ENCODE peak calls at places on chromosomes 6 and 20, in five cellular contexts. Y is CD8-positive, alpha-beta memory T cell; M is hepatocyte; L is CD8-positive, alpha-beta T cell; P is left lung. G is an unnamed sample.

GRCh38 chr6:46734867-46735719 is at the start of gene PLA2G7:
- DNase-seq in Y (no peak), M (peak; percentile 32), L (no peak), P (peak; percentile 81), G (no peak)

GRCh38 chr6:138307352-138307751 is 70.4 kb upstream of the SMIM28 start:
- DNase-seq in Y (no peak), M (no peak), L (no peak), P (no peak), G (no peak)

GRCh38 chr6:4021133-4021861 is 57.6 kb downstream of the FAM217A start:
- DNase-seq in Y (peak; percentile 82), M (peak; percentile 97), L (peak; percentile 83), P (peak; percentile 99), G (peak; percentile 98)

GRCh38 chr20:62393266-62393665 is 6.4 kb downstream of the RPS21 start:
- DNase-seq in Y (no peak), M (no peak), L (no peak), P (no peak), G (no peak)

GRCh38 chr6:14596410-14596809 is 478.8 kb downstream of the CD83 start:
- DNase-seq in Y (no peak), M (peak; percentile 8), L (no peak), P (no peak), G (peak; percentile 5)

GRCh38 chr6:82612475-82612874 is 248.9 kb downstream of the TPBG start:
- DNase-seq in Y (no peak), M (no peak), L (no peak), P (no peak), G (no peak)

GRCh38 chr6:24899647-24900325 is 36.0 kb downstream of the RIPOR2 start:
- DNase-seq in Y (no peak), M (no peak), L (no peak), P (no peak), G (no peak)

GRCh38 chr20:11047559-11047958 is 373.8 kb upstream of the JAG1 start:
- DNase-seq in Y (no peak), M (no peak), L (no peak), P (no peak), G (peak; percentile 89)

GRCh38 chr20:38229376-38230252 is 30.9 kb downstream of the KIAA1755 start:
- DNase-seq in Y (no peak), M (no peak), L (no peak), P (no peak), G (no peak)

GRCh38 chr6:79077680-79078056 is 386 bp downstream of the PHIP start:
- DNase-seq in Y (peak; percentile 48), M (peak; percentile 74), L (no peak), P (peak; percentile 89), G (no peak)

GRCh38 chr20:1800777-1801176 is 94.4 kb upstream of the SIRPA start:
- DNase-seq in Y (no peak), M (no peak), L (no peak), P (no peak), G (no peak)

GRCh38 chr6:55818482-55818881 is 56.9 kb downstream of the BMP5 start:
- DNase-seq in Y (no peak), M (no peak), L (no peak), P (no peak), G (no peak)

GRCh38 chr20:844473-845225 is 11.1 kb downstream of the FAM110A start:
- DNase-seq in Y (peak; percentile 92), M (peak; percentile 96), L (peak; percentile 87), P (peak; percentile 97), G (peak; percentile 96)

GRCh38 chr6:1708141-1708540 is 98.4 kb downstream of the FOXC1 start:
- DNase-seq in Y (no peak), M (no peak), L (no peak), P (no peak), G (no peak)

DNA sequence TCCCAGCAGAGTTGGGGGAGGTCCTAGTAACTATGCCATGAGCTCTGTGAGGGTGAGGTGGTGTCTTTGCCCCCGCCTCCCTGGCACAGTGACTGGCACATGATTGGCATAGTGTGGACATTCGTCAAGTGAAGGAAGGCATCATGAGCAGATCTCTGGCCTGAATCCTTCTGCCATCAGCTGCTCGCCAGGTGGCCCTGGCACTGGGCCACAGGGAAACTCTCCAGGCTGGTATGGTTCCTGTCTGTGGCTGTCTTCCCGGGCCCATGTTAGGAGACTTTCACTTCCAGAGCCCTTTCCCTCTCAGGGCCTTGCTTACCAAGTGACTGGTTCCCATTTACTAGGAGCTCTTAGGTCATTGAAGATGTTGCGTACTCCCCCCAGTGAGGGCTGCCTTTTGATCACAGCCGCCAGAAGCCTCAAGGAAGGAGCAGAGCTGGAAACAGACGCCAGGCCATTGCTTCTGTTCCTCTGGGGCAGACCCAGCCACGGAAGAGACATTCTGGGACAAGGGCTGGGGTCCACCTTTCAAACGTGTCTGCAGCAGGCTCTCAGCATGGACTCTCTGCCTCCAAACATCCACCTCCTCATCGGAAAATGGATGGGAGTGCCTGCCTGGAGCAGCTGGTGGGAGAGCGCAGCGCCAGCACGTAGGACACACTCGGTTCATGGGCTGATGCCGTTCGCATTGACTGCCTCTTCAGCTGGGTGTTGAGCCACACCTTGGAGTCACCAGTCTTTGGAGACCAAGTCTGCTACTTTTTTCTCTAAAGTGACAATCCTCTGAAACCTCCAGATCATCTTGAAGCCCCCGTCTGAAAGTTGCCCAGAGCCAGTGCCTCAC is 67.2 kb downstream of the PTPN1 start:
- DNase-seq in Y (no peak), M (no peak), L (no peak), P (no peak), G (peak; percentile 32)
- H3K36me3 ChIP-seq in Y (peaks cover 79% of the 10 kb centered on the region), M (peaks cover 4% of the 10 kb centered on the region), L (peaks cover 68% of the 10 kb centered on the region), P (peaks cover 4% of the 10 kb centered on the region), G (peaks cover 8% of the 10 kb centered on the region)

GRCh38 chr6:108263371-108263770 is 2.5 kb upstream of the SNX3 start:
- DNase-seq in Y (no peak), M (no peak), L (no peak), P (no peak), G (no peak)
- H3K4me1 ChIP-seq in Y (peaks cover 25% of the 10 kb centered on the region), M (peaks cover 6% of the 10 kb centered on the region), L (peaks cover 17% of the 10 kb centered on the region), P (no peaks in the 10 kb centered on the region), G (no peaks in the 10 kb centered on the region)

DNA sequence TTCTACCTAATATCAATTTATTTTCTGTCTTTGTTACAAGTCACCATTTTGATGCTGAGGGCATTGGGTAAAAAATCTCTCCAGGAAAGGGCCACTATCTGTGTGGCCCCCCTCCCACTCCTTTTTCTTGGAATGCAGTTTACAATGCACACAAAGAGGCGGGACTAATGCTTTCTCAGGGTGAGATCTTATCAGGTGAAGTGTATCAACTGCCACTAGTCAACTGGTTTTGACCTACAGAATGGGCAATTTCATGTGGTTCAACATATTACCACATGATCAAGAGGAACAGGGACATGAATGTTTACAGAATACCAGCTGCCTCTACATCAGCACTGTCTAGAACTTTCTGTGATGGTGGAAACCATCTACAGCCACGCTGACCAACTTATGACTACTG is 3.7 kb downstream of the RRBP1 start:
- DNase-seq in Y (no peak), M (no peak), L (no peak), P (no peak), G (no peak)
- H3K36me3 ChIP-seq in Y (no peaks in the 10 kb centered on the region), M (no peaks in the 10 kb centered on the region), L (no peaks in the 10 kb centered on the region), P (no peaks in the 10 kb centered on the region), G (no peaks in the 10 kb centered on the region)

DNA sequence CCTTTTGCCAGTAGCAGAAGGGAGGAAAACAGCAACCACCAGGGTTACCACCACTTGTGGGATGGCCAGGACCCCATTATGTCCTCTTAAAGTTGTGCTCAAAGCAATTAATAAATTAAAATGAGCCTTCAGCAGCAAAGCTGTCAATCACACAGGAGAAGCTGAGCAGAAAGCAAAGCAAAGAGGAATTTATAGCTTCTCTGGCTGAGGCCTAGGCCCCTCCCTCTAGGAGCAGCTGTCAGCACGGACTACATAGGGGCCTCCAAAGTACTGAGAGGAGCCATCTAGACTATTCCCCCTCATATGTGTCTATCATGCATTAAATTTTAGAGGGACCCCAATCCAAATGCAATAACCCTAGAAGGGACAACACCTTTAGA is 6.4 kb downstream of the CCND3 start:
- DNase-seq in Y (no peak), M (no peak), L (no peak), P (no peak), G (no peak)
- H3K4me1 ChIP-seq in Y (peaks cover 58% of the 10 kb centered on the region), M (peaks cover 23% of the 10 kb centered on the region), L (peaks cover 60% of the 10 kb centered on the region), P (peaks cover 38% of the 10 kb centered on the region), G (peaks cover 17% of the 10 kb centered on the region)

GRCh38 chr6:41097467-41098090 is 24.8 kb downstream of the NFYA start:
- DNase-seq in Y (no peak), M (no peak), L (no peak), P (no peak), G (no peak)
- H3K36me3 ChIP-seq in Y (peaks cover 69% of the 10 kb centered on the region), M (peaks cover 13% of the 10 kb centered on the region), L (peaks cover 65% of the 10 kb centered on the region), P (peaks cover 6% of the 10 kb centered on the region), G (peaks cover 31% of the 10 kb centered on the region)

G was measured in small intestine.